ENCODE peak calls at places on chromosome 22, in nine cellular contexts. H is body of pancreas, V is ovary, F is uterus, T is endothelial cell of umbilical vein, M is IMR-90, B is breast epithelium, Z is transverse colon, P is sigmoid colon. O is an unnamed sample. For H3K36me3, the result is how much of the 10 kb centered on the place peaks cover.

GRCh38 chr22:17864398-17865182 is 90.3 kb upstream of the BID start:
- DNase-seq in M (no peak), T (no peak), F (no peak), Z (no peak), H (no peak), V (no peak), P (no peak), B (no peak), O (no peak)

GRCh38 chr22:17767236-17768065 is 6.8 kb downstream of the BID start:
- DNase-seq in M (no peak), F (no peak), T (no peak), V (no peak), H (no peak), P (no peak), Z (no peak), B (no peak), O (no peak)

GRCh38 chr22:26842103-26842502 is 184.7 kb downstream of the MIAT start:
- DNase-seq in Z (no peak), M (no peak), B (no peak), F (no peak), V (no peak), P (no peak), T (no peak), H (no peak), O (no peak)

GRCh38 chr22:37626556-37627075 is 12.9 kb upstream of the SH3BP1 start:
- DNase-seq in B (no peak), F (no peak), V (no peak), T (no peak), M (no peak), H (no peak), P (no peak), Z (peak), O (no peak)

GRCh38 chr22:21074092-21074715 is 28.5 kb downstream of the LRRC74B start:
- DNase-seq in M (peak), Z (no peak), B (no peak), V (no peak), H (peak), P (no peak), F (no peak), T (no peak), O (no peak)

GRCh38 chr22:31295831-31296230 is 3.5 kb upstream of the PIK3IP1 start:
- DNase-seq in T (peak), Z (no peak), B (no peak), H (no peak), F (no peak), V (no peak), P (no peak), M (peak), O (no peak)

GRCh38 chr22:29870574-29870973 is 12.4 kb upstream of the MTMR3 start:
- DNase-seq in V (no peak), F (no peak), B (no peak), H (no peak), M (no peak), P (no peak), Z (no peak), T (no peak), O (no peak)

GRCh38 chr22:26330971-26331625 is 98.0 kb upstream of the ASPHD2 start:
- DNase-seq in M (peak), P (peak), B (no peak), T (peak), H (peak), V (no peak), F (no peak), Z (peak), O (no peak)

GRCh38 chr22:28009272-28009827 is 90.3 kb upstream of the PITPNB start:
- DNase-seq in F (peak), B (peak), T (peak), H (peak), Z (peak), P (peak), M (peak), V (peak), O (no peak)

GRCh38 chr22:48263791-48264351 is 1501.4 kb downstream of the TBC1D22A start:
- DNase-seq in P (no peak), T (no peak), F (no peak), H (no peak), V (no peak), M (no peak), Z (no peak), B (no peak), O (no peak)

GRCh38 chr22:41417622-41418390 is 28.8 kb downstream of the TOB2 start:
- DNase-seq in Z (peak), P (peak), V (peak), T (peak), H (peak), M (no peak), F (peak), B (peak), O (no peak)

GRCh38 chr22:47388331-47388730 is 625.9 kb downstream of the TBC1D22A start:
- DNase-seq in V (no peak), M (no peak), B (no peak), Z (no peak), T (no peak), H (no peak), P (peak), F (no peak), O (no peak)

GRCh38 chr22:29004647-29005371 is 56.8 kb downstream of the C22orf31 start:
- DNase-seq in H (peak), V (peak), T (peak), B (no peak), M (peak), P (no peak), Z (peak), F (peak), O (no peak)

GRCh38 chr22:25650834-25651233 is 86.4 kb downstream of the GRK3 start:
- DNase-seq in B (no peak), V (no peak), M (no peak), P (no peak), H (no peak), T (no peak), Z (no peak), F (no peak), O (no peak)

GRCh38 chr22:25357606-25358420 is 138.4 kb downstream of the CRYBB2 start:
- DNase-seq in F (no peak), B (peak), M (no peak), H (no peak), T (no peak), P (peak), Z (no peak), V (no peak), O (no peak)

GRCh38 chr22:41146573-41146972 is 54.2 kb downstream of the EP300 start:
- DNase-seq in P (no peak), Z (no peak), T (no peak), B (no peak), F (peak), V (no peak), H (peak), M (no peak), O (no peak)

GRCh38 chr22:37981282-37982011 is 2.9 kb downstream of the SOX10 start:
- DNase-seq in V (no peak), M (no peak), Z (peak), H (no peak), F (no peak), P (no peak), T (no peak), B (no peak), O (no peak)

GRCh38 chr22:38468761-38469305 is 937 bp downstream of the KDELR3 start:
- DNase-seq in M (no peak), P (no peak), H (no peak), B (no peak), Z (no peak), F (no peak), T (no peak), V (no peak), O (no peak)

GRCh38 chr22:27718186-27719032 is 83.1 kb downstream of the MN1 start:
- DNase-seq in B (peak), F (peak), T (peak), Z (peak), H (peak), M (peak), P (peak), V (peak), O (no peak)

GRCh38 chr22:46652930-46653331 is 32.7 kb downstream of the GRAMD4 start:
- DNase-seq in V (no peak), F (no peak), H (peak), M (peak), Z (no peak), B (no peak), T (no peak), P (no peak), O (no peak)

GRCh38 chr22:26215766-26216165 is 46.5 kb downstream of the SEZ6L start:
- DNase-seq in M (no peak), T (no peak), V (no peak), H (no peak), F (no peak), B (no peak), P (peak), Z (no peak), O (no peak)

GRCh38 chr22:37777122-37777687 is 30.5 kb upstream of the GCAT start:
- DNase-seq in Z (peak), V (peak), M (peak), B (peak), H (peak), T (no peak), P (peak), F (no peak), O (no peak)

GRCh38 chr22:36673821-36674220 is 29.7 kb downstream of the CACNG2 start:
- DNase-seq in F (no peak), Z (no peak), T (no peak), V (no peak), P (no peak), B (no peak), M (no peak), H (no peak), O (no peak)

GRCh38 chr22:26289486-26290250 is 120.4 kb downstream of the SEZ6L start:
- DNase-seq in Z (no peak), B (no peak), V (no peak), T (no peak), M (no peak), H (no peak), P (no peak), F (no peak), O (no peak)

GRCh38 chr22:17815703-17816254 is 41.5 kb upstream of the BID start:
- DNase-seq in M (no peak), Z (no peak), H (no peak), P (no peak), T (no peak), V (no peak), B (no peak), F (no peak), O (no peak)

GRCh38 chr22:41833369-41834004 is 582 bp downstream of the SREBF2 start:
- DNase-seq in H (peak), F (peak), B (peak), P (peak), Z (peak), T (peak), V (peak), M (no peak), O (no peak)

GRCh38 chr22:37163618-37164534 is 14.2 kb upstream of the IL2RB start:
- DNase-seq in T (no peak), H (no peak), Z (no peak), F (no peak), V (no peak), P (no peak), B (no peak), M (no peak), O (no peak)

GRCh38 chr22:35921777-35922176 is 106.8 kb downstream of the RBFOX2 start:
- DNase-seq in P (peak), Z (peak), M (peak), B (no peak), V (peak), H (peak), F (peak), T (peak), O (no peak)

GRCh38 chr22:37633082-37633692 is 6.3 kb upstream of the SH3BP1 start:
- DNase-seq in V (no peak), T (no peak), H (no peak), F (no peak), M (no peak), Z (peak), P (no peak), B (no peak), O (no peak)

GRCh38 chr22:22458387-22458786 is 50.2 kb downstream of the ZNF280B start:
- DNase-seq in F (no peak), P (no peak), Z (no peak), B (no peak), V (no peak), M (no peak), H (no peak), T (no peak), O (no peak)

GRCh38 chr22:19986011-19986409 is 30.6 kb downstream of the ARVCF start:
- DNase-seq in Z (no peak), H (no peak), P (no peak), V (no peak), T (no peak), B (no peak), M (no peak), F (no peak), O (no peak)

GRCh38 chr22:19984851-19985811 is 31.5 kb downstream of the ARVCF start:
- DNase-seq in B (no peak), M (no peak), P (no peak), T (no peak), Z (no peak), V (no peak), F (no peak), H (no peak), O (no peak)

GRCh38 chr22:19987394-19988306 is 29.0 kb downstream of the ARVCF start:
- DNase-seq in P (no peak), V (peak), Z (peak), F (peak), H (no peak), T (no peak), B (no peak), M (no peak), O (no peak)

GRCh38 chr22:19988331-19988808 is 28.3 kb downstream of the ARVCF start:
- DNase-seq in V (no peak), B (no peak), F (no peak), Z (no peak), T (no peak), P (no peak), M (no peak), H (no peak), O (no peak)

GRCh38 chr22:19986410-19987341 is 29.9 kb downstream of the ARVCF start:
- DNase-seq in T (peak), F (peak), V (peak), P (peak), M (peak), B (peak), Z (peak), H (peak), O (no peak)
- TF ChIP-seq POLR2A in T (peak), F (peak), V (peak), P (peak), M (peak), B (no peak), Z (peak), H (peak), O (peak)

GRCh38 chr22:24155597-24156145 is 25.6 kb upstream of the SUSD2 start:
- DNase-seq in T (peak), Z (peak), P (peak), M (peak), V (peak), H (peak), B (peak), F (peak), O (no peak)
- H3K36me3 ChIP-seq in T (under half), Z (under half), P (under half), M (under half), V (under half), H (under half), B (under half), F (under half), O (under half)

DNA sequence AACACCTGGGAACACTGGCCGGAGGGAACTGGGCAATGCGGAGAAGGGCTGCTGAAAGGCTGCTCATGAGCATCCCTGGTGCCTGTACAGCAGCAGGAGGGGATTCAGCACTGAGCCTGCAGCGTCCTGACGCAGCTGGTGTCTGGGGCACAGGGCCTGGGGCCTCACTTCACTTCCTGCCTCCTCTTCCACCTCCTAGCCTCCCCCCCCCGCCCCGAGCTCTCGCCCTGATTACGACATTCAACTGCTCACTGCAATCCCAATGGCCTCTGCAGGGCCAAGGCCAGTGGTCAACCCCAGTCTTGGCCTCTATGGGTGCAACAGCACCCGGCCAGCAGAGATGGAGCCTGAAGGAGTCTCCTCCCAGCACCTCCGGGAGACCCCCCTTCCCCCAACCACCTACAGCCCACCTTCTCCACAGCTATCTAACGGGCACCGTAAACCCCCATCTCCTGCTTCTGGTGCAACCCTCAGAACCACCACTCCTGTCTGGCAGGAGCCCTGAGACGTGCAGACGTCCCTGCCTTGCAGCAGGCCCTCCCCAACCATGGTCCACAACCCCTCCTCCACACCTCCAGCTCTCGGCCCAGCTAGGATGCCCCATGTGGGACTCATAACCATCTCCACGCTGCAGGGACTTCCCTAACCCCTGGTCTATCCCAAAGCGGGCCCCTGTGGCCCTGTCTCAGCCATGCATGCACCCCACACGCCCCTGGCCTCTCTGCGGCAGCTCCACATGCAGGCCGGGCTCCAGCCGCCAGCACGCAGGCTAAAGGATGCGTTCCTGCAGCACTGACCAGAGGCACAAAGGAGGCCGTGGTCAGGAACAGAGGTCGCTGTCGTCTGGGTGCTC is 38.2 kb downstream of the BRD1 start:
- DNase-seq in F (no peak), Z (peak), V (peak), M (peak), P (no peak), B (no peak), T (no peak), H (peak), O (no peak)
- TF ChIP-seq POLR2A in F (no peak), Z (no peak), V (no peak), M (no peak), P (no peak), B (no peak), T (no peak), H (no peak), O (no peak)

GRCh38 chr22:19438286-19438685 is 5.9 kb downstream of the MRPL40 start:
- DNase-seq in V (no peak), H (no peak), F (no peak), B (no peak), P (no peak), T (no peak), M (no peak), Z (no peak), O (no peak)
- H3K36me3 ChIP-seq in V (under half), H (under half), F (under half), B (under half), P (under half), T (under half), M (under half), Z (under half), O (half or more)

DNA sequence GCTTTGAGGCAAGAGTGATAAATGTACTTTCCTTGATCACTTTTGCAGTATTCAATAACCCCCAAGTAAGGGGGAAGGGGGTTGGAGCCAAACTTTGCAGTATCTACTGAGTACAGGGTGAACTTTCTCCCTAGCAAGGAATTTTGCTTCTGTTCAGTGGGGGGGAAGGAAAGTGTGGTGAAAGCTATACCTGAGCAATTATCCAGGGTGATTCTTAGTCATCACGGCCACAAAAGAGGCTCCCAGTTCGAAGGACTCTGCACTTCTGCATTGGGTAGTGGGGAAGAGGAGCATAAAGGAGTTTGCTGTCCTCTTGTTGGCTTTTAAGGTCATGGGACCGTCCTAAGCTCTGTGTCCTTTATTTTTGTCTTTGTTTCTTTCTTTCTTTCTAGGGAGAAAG is 346.5 kb upstream of the SYN3 start:
- DNase-seq in H (no peak), Z (no peak), V (no peak), M (no peak), T (no peak), F (no peak), P (no peak), B (no peak), O (no peak)
- TF ChIP-seq POLR2A in H (no peak), Z (no peak), V (no peak), M (no peak), T (no peak), F (no peak), P (no peak), B (no peak), O (no peak)

GRCh38 chr22:42887114-42887513 is 30.0 kb upstream of the ARFGAP3 start:
- DNase-seq in P (no peak), H (peak), M (no peak), T (no peak), V (no peak), F (no peak), B (no peak), Z (no peak), O (no peak)
- H3K36me3 ChIP-seq in P (under half), H (under half), M (half or more), T (under half), V (under half), F (under half), B (under half), Z (under half), O (under half)

GRCh38 chr22:39532215-39533071 is at the start of gene RPS19BP1:
- DNase-seq in P (peak), B (peak), Z (peak), F (peak), V (peak), T (peak), M (peak), H (peak), O (peak)
- TF ChIP-seq POLR2A in P (peak), B (peak), Z (peak), F (peak), V (peak), T (peak), M (peak), H (peak), O (no peak)

DNA sequence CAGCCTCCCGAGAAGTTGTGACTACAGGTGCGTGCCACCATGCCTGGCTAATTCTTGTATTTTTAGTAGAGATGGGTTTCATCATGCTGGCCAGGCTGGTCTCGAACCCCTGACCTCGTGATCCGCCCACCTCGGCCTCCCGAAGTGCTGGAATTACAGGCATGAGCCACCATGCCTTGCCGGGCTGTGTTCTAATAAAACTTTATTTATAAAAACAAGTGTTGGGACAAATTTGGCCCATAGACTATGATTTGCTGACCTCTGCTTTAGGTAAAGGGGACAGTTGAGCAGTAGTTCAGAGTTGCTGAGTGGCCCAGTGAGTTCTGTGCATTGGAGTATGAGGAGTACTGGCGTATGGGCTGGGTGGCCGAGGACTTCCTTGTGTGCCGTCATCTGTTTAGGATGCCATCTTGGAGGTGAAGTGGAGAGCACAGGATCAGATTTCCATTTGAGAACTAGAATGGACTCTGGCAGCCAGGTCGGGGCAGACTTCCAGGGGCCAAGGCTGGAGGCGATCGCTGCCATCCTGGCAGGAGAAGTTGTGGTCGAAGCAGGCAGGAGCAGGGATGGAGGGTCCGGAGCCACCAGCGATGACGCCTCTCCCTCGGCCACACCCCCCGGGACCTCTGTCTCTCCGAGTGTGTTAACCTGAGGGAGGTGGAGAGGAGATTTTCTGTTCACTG is 43.8 kb downstream of the FBLN1 start:
- DNase-seq in P (no peak), B (no peak), F (no peak), T (no peak), H (no peak), M (no peak), Z (no peak), V (no peak), O (no peak)
- H3K36me3 ChIP-seq in P (under half), B (under half), F (under half), T (under half), H (under half), M (half or more), Z (under half), V (under half), O (under half)

O was measured in esophagus squamous epithelium.